ENCODE peak calls at places on chromosomes 2 and 18, in four cellular contexts. One of them, this sample, is unnamed.

GRCh38 chr2:16773080-16773713 is 107.6 kb upstream of the CYRIA start:
- DNase-seq in GM12878: no peak
- DNase-seq in K562: peak; percentile 52
- DNase-seq in HepG2: peak; percentile 43
- DNase-seq in this sample: peak; percentile 67

GRCh38 chr18:42730272-42730671 is 385.2 kb downstream of the RIT2 start:
- DNase-seq in GM12878: no peak
- DNase-seq in HepG2: no peak
- DNase-seq in K562: no peak
- DNase-seq in this sample: peak; percentile 11

GRCh38 chr2:199379251-199379650 is 78.5 kb downstream of the SATB2 start:
- DNase-seq in K562: no peak
- DNase-seq in HepG2: no peak
- DNase-seq in GM12878: no peak
- DNase-seq in this sample: no peak

GRCh38 chr2:175181104-175181876 is at the start of gene ATP5MC3:
- DNase-seq in HepG2: peak; percentile 96
- DNase-seq in K562: peak; percentile 98
- DNase-seq in GM12878: peak; percentile 91
- DNase-seq in this sample: peak; percentile 94

GRCh38 chr18:13453714-13454113 is 235.2 kb downstream of the LDLRAD4 start:
- DNase-seq in K562: no peak
- DNase-seq in HepG2: no peak
- DNase-seq in GM12878: no peak
- DNase-seq in this sample: no peak

GRCh38 chr2:203650860-203651613 is 55.4 kb upstream of the CD28 start:
- DNase-seq in GM12878: no peak
- DNase-seq in K562: peak; percentile 8
- DNase-seq in HepG2: peak; percentile 98
- DNase-seq in this sample: peak; percentile 76

GRCh38 chr18:59957957-59958356 is 58.2 kb downstream of the PMAIP1 start:
- DNase-seq in HepG2: peak; percentile 3
- DNase-seq in K562: peak; percentile 71
- DNase-seq in GM12878: no peak
- DNase-seq in this sample: peak; percentile 78

GRCh38 chr2:215105607-215106354 is 32.6 kb downstream of the ABCA12 start:
- DNase-seq in K562: no peak
- DNase-seq in GM12878: no peak
- DNase-seq in HepG2: no peak
- DNase-seq in this sample: no peak

GRCh38 chr2:113858764-113859163 is 31.1 kb upstream of the ACTR3 start:
- DNase-seq in GM12878: no peak
- DNase-seq in K562: peak; percentile 54
- DNase-seq in HepG2: no peak
- DNase-seq in this sample: no peak

GRCh38 chr2:180660207-180660606 is 320.2 kb upstream of the UBE2E3 start:
- DNase-seq in HepG2: peak; percentile 16
- DNase-seq in K562: no peak
- DNase-seq in GM12878: no peak
- DNase-seq in this sample: no peak

GRCh38 chr2:180662555-180662954 is 317.9 kb upstream of the UBE2E3 start:
- DNase-seq in HepG2: no peak
- DNase-seq in K562: no peak
- DNase-seq in GM12878: no peak
- DNase-seq in this sample: no peak

GRCh38 chr2:180664507-180664906 is 315.9 kb upstream of the UBE2E3 start:
- DNase-seq in HepG2: no peak
- DNase-seq in K562: no peak
- DNase-seq in GM12878: no peak
- DNase-seq in this sample: no peak

GRCh38 chr2:180660881-180661280 is 319.5 kb upstream of the UBE2E3 start:
- DNase-seq in K562: no peak
- DNase-seq in HepG2: no peak
- DNase-seq in GM12878: no peak
- DNase-seq in this sample: no peak

DNA sequence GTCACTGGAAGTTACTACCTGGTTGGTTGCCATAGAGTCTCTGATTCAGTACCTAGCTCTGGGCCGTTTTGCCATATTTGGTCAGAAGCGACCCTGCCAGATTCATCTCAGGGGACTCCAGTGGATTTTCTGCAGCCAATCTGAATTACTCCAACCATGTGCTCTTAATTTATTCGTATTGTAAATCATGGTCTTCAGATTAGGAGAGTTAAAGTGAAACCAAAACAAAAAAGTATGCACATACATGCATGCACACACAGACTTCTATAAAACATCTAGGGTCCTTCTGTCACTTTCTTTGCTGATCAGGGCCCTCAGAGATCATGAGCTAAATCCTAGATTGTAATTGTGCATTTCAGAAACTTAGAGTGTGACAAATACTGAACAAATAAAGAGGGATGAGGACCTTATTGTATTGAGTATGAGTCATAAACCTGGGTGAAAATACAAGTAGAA is 317.4 kb upstream of the UBE2E3 start:
- DNase-seq in GM12878: no peak
- DNase-seq in K562: no peak
- DNase-seq in HepG2: no peak
- DNase-seq in this sample: no peak
- H3K4me2 ChIP-seq in GM12878: no peak overlapping the region
- H3K4me2 ChIP-seq in K562: no peak overlapping the region
- H3K4me2 ChIP-seq in HepG2: no peak overlapping the region
- H3K4me2 ChIP-seq in this sample: peak overlapping the region; percentile 49

DNA sequence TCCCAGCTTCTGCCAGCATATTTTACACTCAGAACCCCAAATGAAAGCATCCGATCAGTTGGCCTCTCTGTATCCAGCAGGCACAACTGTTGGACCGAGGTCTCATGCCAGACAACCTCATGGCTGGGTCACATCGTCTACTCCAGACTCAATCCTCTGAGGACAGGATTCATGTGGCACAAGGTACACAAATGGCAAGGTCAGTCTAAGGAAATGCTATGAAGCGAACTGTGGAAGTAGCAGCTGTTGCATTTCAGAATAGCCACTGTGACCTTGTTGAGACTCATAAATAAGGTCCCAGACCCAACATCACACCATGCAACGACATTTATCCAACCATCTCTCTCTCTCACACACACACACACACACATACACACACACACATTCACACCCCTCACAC is 7.1 kb upstream of the FZD7 start:
- DNase-seq in HepG2: no peak
- DNase-seq in GM12878: no peak
- DNase-seq in K562: no peak
- DNase-seq in this sample: no peak
- TF ChIP-seq FOXM1 in HepG2: no peak
- TF ChIP-seq FOXM1 in GM12878: no peak
- TF ChIP-seq FOXM1 in K562: no peak
- TF ChIP-seq FOXM1 in this sample: no peak

DNA sequence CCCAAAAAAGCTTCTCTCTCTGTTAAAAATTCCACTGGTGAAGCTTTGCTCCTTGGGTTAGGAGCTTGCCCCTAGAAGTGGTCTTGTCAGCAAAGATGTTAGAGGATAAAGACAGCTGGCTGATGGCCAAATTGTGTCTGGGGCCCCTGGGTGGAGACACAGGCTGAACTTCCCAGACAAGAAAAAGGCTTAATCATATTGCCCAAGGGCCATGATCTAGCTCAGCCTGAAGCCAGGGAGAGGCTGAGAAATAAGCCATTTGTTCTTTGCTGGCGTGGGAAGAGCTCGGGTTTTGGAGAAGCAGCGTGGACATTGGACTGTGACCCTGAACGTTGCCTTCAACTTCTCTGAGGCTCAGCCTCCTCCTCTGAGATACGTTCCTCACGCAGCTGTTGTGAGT is 153.0 kb downstream of the ZFP36L2 start:
- DNase-seq in HepG2: no peak
- DNase-seq in K562: peak; percentile 71
- DNase-seq in GM12878: no peak
- DNase-seq in this sample: no peak
- H3K4me2 ChIP-seq in HepG2: peak overlapping the region; percentile 20
- H3K4me2 ChIP-seq in K562: peak overlapping the region; percentile 61
- H3K4me2 ChIP-seq in GM12878: no peak overlapping the region
- H3K4me2 ChIP-seq in this sample: no peak overlapping the region

DNA sequence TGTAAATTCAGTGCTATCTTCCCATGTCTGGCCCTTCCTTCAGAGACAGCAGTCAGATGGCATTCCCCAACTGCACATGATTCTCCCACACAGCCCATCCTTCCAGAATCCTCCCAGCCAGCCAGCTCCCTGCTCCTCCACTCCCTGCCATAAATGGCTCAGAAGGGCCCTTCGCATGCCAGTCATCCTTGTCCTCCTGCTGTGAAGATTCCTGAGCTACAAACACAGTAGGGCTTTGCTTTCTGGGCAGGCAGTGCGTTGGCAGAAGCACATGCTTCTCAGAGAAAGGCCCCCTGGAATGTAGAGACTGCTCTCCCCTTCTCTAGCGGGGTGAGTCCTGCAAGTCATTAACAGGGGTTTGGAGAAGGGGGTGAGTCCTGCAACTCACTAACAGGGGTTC is 71.9 kb downstream of the TEX51 start:
- DNase-seq in HepG2: no peak
- DNase-seq in K562: no peak
- DNase-seq in GM12878: no peak
- DNase-seq in this sample: no peak
- TF ChIP-seq FOXM1 in HepG2: no peak
- TF ChIP-seq FOXM1 in K562: no peak
- TF ChIP-seq FOXM1 in GM12878: no peak
- TF ChIP-seq FOXM1 in this sample: no peak

GRCh38 chr2:238841542-238842181 is 6.2 kb upstream of the TWIST2 start:
- DNase-seq in GM12878: no peak
- DNase-seq in K562: no peak
- DNase-seq in HepG2: no peak
- DNase-seq in this sample: no peak
- H3K4me2 ChIP-seq in GM12878: no peak overlapping the region
- H3K4me2 ChIP-seq in K562: no peak overlapping the region
- H3K4me2 ChIP-seq in HepG2: no peak overlapping the region
- H3K4me2 ChIP-seq in this sample: no peak overlapping the region

GRCh38 chr2:177543007-177543760 is 150.6 kb downstream of the AGPS start:
- DNase-seq in HepG2: no peak
- DNase-seq in K562: no peak
- DNase-seq in GM12878: no peak
- DNase-seq in this sample: no peak
- TF ChIP-seq FOXM1 in HepG2: no peak
- TF ChIP-seq FOXM1 in K562: no peak
- TF ChIP-seq FOXM1 in GM12878: no peak
- TF ChIP-seq FOXM1 in this sample: no peak

This sample was measured in SK-N-SH.